ENCODE peak calls at places on chromosomes 13 and 19, in five cellular contexts. One of them, this sample, is unnamed.
A peak's percentile ranks its signal among the peaks of the same experiment; 100 is the strongest.

GRCh38 chr13:36146513-36147276 is 15.5 kb upstream of the DCLK1 start:
- DNase-seq in endodermal cell: no peak
- DNase-seq in right atrium auricular region: no peak
- DNase-seq in heart right ventricle: no peak
- DNase-seq in AG04450: no peak
- DNase-seq in this sample: no peak

GRCh38 chr13:31380728-31381127 is 181.0 kb downstream of the B3GLCT start:
- DNase-seq in right atrium auricular region: no peak
- DNase-seq in heart right ventricle: no peak
- DNase-seq in endodermal cell: no peak
- DNase-seq in AG04450: no peak
- DNase-seq in this sample: no peak

GRCh38 chr13:39602614-39603366 is at the start of gene LHFPL6:
- DNase-seq in right atrium auricular region: peak; percentile 83
- DNase-seq in heart right ventricle: peak; percentile 90
- DNase-seq in endodermal cell: peak; percentile 91
- DNase-seq in AG04450: peak; percentile 41
- DNase-seq in this sample: peak; percentile 59

GRCh38 chr19:7554990-7555864 is 19.7 kb downstream of the PNPLA6 start:
- DNase-seq in AG04450: no peak
- DNase-seq in right atrium auricular region: no peak
- DNase-seq in endodermal cell: peak; percentile 97
- DNase-seq in heart right ventricle: no peak
- DNase-seq in this sample: no peak

GRCh38 chr19:8611890-8612806 is 1.6 kb upstream of the ADAMTS10 start:
- DNase-seq in right atrium auricular region: peak; percentile 92
- DNase-seq in AG04450: no peak
- DNase-seq in endodermal cell: peak; percentile 88
- DNase-seq in heart right ventricle: peak; percentile 78
- DNase-seq in this sample: no peak

GRCh38 chr13:85314686-85315085 is 484.5 kb downstream of the SLITRK6 start:
- DNase-seq in right atrium auricular region: no peak
- DNase-seq in endodermal cell: no peak
- DNase-seq in heart right ventricle: no peak
- DNase-seq in AG04450: no peak
- DNase-seq in this sample: no peak

GRCh38 chr13:61202042-61202441 is 213.6 kb downstream of the PCDH20 start:
- DNase-seq in AG04450: no peak
- DNase-seq in right atrium auricular region: no peak
- DNase-seq in heart right ventricle: no peak
- DNase-seq in endodermal cell: peak; percentile 77
- DNase-seq in this sample: no peak

GRCh38 chr19:4415352-4415751 is 12.9 kb downstream of the CHAF1A start:
- DNase-seq in right atrium auricular region: no peak
- DNase-seq in AG04450: no peak
- DNase-seq in endodermal cell: peak; percentile 72
- DNase-seq in heart right ventricle: no peak
- DNase-seq in this sample: no peak

GRCh38 chr13:71879945-71880344 is 12.9 kb upstream of the DACH1 start:
- DNase-seq in right atrium auricular region: no peak
- DNase-seq in AG04450: no peak
- DNase-seq in heart right ventricle: no peak
- DNase-seq in endodermal cell: no peak
- DNase-seq in this sample: no peak

GRCh38 chr19:5268801-5269200 is 71.8 kb downstream of the PTPRS start:
- DNase-seq in AG04450: no peak
- DNase-seq in heart right ventricle: no peak
- DNase-seq in endodermal cell: no peak
- DNase-seq in right atrium auricular region: no peak
- DNase-seq in this sample: no peak

GRCh38 chr13:40632915-40633314 is 33.5 kb downstream of the FOXO1 start:
- DNase-seq in AG04450: no peak
- DNase-seq in right atrium auricular region: no peak
- DNase-seq in endodermal cell: no peak
- DNase-seq in heart right ventricle: no peak
- DNase-seq in this sample: no peak

GRCh38 chr13:88896466-88896865 is 1225.3 kb downstream of the SLITRK5 start:
- DNase-seq in endodermal cell: no peak
- DNase-seq in heart right ventricle: no peak
- DNase-seq in AG04450: no peak
- DNase-seq in right atrium auricular region: no peak
- DNase-seq in this sample: no peak

GRCh38 chr19:35213678-35214632 is 14.6 kb downstream of the FAM187B start:
- DNase-seq in heart right ventricle: no peak
- DNase-seq in right atrium auricular region: peak; percentile 84
- DNase-seq in endodermal cell: peak; percentile 11
- DNase-seq in AG04450: no peak
- DNase-seq in this sample: peak; percentile 95

GRCh38 chr19:12782174-12782423 is 6.7 kb upstream of the HOOK2 start:
- DNase-seq in heart right ventricle: no peak
- DNase-seq in right atrium auricular region: no peak
- DNase-seq in endodermal cell: peak; percentile 52
- DNase-seq in AG04450: no peak
- DNase-seq in this sample: no peak

GRCh38 chr19:12783226-12783848 is 7.9 kb upstream of the JUNB start:
- DNase-seq in AG04450: no peak
- DNase-seq in endodermal cell: peak; percentile 58
- DNase-seq in heart right ventricle: peak; percentile 20
- DNase-seq in right atrium auricular region: no peak
- DNase-seq in this sample: no peak

GRCh38 chr19:12784394-12784870 is 6.9 kb upstream of the JUNB start:
- DNase-seq in AG04450: no peak
- DNase-seq in heart right ventricle: no peak
- DNase-seq in right atrium auricular region: no peak
- DNase-seq in endodermal cell: no peak
- DNase-seq in this sample: no peak

GRCh38 chr19:12783849-12784393 is 7.4 kb upstream of the JUNB start:
- DNase-seq in endodermal cell: peak; percentile 54
- DNase-seq in AG04450: no peak
- DNase-seq in right atrium auricular region: peak; percentile 79
- DNase-seq in heart right ventricle: peak; percentile 63
- DNase-seq in this sample: peak; percentile 67

DNA sequence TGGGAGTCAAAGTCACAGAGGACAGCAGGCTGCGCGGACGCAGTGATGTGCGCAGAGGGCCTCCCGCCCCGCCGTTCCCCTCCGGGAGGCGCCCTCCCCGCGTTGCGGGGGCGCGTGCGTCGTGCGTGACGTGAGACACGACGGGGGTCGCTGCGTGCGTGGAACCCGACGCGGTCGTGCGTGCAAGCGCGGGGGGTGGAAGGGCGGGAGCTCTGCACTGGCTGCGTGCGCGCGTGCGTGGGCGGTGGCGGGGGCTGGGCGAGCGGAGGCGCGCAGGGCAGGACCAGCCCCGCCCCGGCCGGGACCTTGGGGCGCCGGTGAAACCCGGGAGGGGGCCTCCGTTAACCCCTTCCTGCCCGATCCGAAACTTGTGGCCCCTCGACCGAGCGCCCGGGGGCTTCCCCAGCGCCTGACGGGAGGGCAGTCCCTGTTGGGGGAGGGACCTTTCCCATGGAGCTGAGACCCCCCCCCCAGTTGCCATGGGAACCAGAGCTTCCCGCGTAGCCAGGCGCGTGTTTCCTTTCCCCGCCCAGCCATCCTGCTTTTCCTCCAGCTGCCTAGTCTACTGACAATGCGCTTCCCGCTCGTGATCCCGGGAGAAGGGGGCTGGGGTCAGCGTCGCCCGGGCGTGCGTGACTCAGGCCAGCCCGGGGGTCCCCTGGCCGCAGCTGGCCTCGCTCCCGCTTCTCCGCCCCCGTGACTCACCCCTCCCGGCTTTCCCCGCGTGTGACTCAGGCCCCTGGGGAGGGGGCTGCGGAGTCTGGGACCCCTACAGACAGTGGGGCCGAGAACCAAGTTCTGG is 7.3 kb upstream of the HOOK2 start:
- DNase-seq in heart right ventricle: peak; percentile 95
- DNase-seq in AG04450: no peak
- DNase-seq in endodermal cell: peak; percentile 78
- DNase-seq in right atrium auricular region: peak; percentile 91
- DNase-seq in this sample: peak; percentile 86
- TF ChIP-seq CTCF in heart right ventricle: peak; percentile 14
- TF ChIP-seq CTCF in AG04450: no peak
- TF ChIP-seq CTCF in endodermal cell: no peak
- TF ChIP-seq CTCF in right atrium auricular region: no peak
- TF ChIP-seq CTCF in this sample: no peak

GRCh38 chr13:114234645-114235421 is at the start of gene CDC16:
- DNase-seq in heart right ventricle: peak; percentile 91
- DNase-seq in AG04450: peak; percentile 72
- DNase-seq in right atrium auricular region: peak; percentile 95
- DNase-seq in endodermal cell: peak; percentile 97
- DNase-seq in this sample: peak; percentile 89
- TF ChIP-seq CTCF in heart right ventricle: peak; percentile 32
- TF ChIP-seq CTCF in AG04450: no peak
- TF ChIP-seq CTCF in right atrium auricular region: peak; percentile 43
- TF ChIP-seq CTCF in endodermal cell: peak; percentile 51
- TF ChIP-seq CTCF in this sample: peak; percentile 23

GRCh38 chr13:28530729-28531194 is 35.8 kb upstream of the FLT1 start:
- DNase-seq in right atrium auricular region: no peak
- DNase-seq in endodermal cell: no peak
- DNase-seq in AG04450: no peak
- DNase-seq in heart right ventricle: no peak
- DNase-seq in this sample: no peak
- TF ChIP-seq CTCF in right atrium auricular region: no peak
- TF ChIP-seq CTCF in endodermal cell: peak; percentile 48
- TF ChIP-seq CTCF in AG04450: peak; percentile 43
- TF ChIP-seq CTCF in heart right ventricle: no peak
- TF ChIP-seq CTCF in this sample: no peak

DNA sequence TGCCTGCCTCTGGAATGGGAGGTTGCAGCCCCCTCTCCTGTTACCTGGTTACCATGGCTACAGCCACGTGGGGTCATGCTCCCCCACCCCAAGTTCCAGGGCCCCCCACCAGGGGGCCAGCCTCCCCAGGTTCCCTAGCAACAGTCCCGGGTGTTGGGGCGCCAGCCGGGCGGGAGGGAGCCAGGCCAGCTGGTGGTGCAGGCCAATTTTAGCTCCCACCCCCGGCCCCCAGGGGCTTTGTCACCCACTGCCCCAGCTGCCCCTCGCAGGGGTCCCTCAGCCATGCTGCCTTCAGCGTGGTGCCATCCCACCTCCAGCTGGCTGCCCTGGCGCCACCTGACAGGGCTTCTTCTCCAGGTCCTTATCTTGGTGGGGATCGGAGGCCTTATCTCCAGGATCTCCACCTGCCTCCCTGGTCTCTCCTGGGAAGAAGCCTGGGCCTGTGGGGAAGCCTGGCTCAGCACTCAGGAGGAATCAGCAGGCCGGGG is 3.0 kb downstream of the MARK4 start:
- DNase-seq in AG04450: no peak
- DNase-seq in endodermal cell: peak; percentile 49
- DNase-seq in heart right ventricle: no peak
- DNase-seq in right atrium auricular region: no peak
- DNase-seq in this sample: no peak
- TF ChIP-seq CTCF in AG04450: peak; percentile 34
- TF ChIP-seq CTCF in endodermal cell: peak; percentile 63
- TF ChIP-seq CTCF in heart right ventricle: peak; percentile 3
- TF ChIP-seq CTCF in right atrium auricular region: peak; percentile 11
- TF ChIP-seq CTCF in this sample: no peak

GRCh38 chr19:48836089-48837017 is at the start of gene HSD17B14:
- DNase-seq in AG04450: no peak
- DNase-seq in right atrium auricular region: no peak
- DNase-seq in endodermal cell: peak; percentile 93
- DNase-seq in heart right ventricle: no peak
- DNase-seq in this sample: no peak
- TF ChIP-seq CTCF in AG04450: no peak
- TF ChIP-seq CTCF in right atrium auricular region: peak; percentile 43
- TF ChIP-seq CTCF in endodermal cell: peak; percentile 0
- TF ChIP-seq CTCF in heart right ventricle: no peak
- TF ChIP-seq CTCF in this sample: peak; percentile 21

GRCh38 chr13:73718248-73718647 is 416.0 kb downstream of the KLF12 start:
- DNase-seq in right atrium auricular region: no peak
- DNase-seq in heart right ventricle: no peak
- DNase-seq in AG04450: no peak
- DNase-seq in endodermal cell: no peak
- DNase-seq in this sample: no peak

GRCh38 chr13:73717632-73718031 is 416.6 kb downstream of the KLF12 start:
- DNase-seq in endodermal cell: no peak
- DNase-seq in heart right ventricle: no peak
- DNase-seq in right atrium auricular region: no peak
- DNase-seq in AG04450: no peak
- DNase-seq in this sample: no peak

GRCh38 chr13:73721571-73721970 is 412.6 kb downstream of the KLF12 start:
- DNase-seq in AG04450: no peak
- DNase-seq in heart right ventricle: no peak
- DNase-seq in right atrium auricular region: no peak
- DNase-seq in endodermal cell: no peak
- DNase-seq in this sample: no peak

GRCh38 chr13:73720216-73720840 is 413.9 kb downstream of the KLF12 start:
- DNase-seq in AG04450: no peak
- DNase-seq in endodermal cell: no peak
- DNase-seq in heart right ventricle: no peak
- DNase-seq in right atrium auricular region: no peak
- DNase-seq in this sample: no peak

GRCh38 chr13:73722120-73722519 is 412.1 kb downstream of the KLF12 start:
- DNase-seq in AG04450: peak; percentile 8
- DNase-seq in endodermal cell: no peak
- DNase-seq in right atrium auricular region: no peak
- DNase-seq in heart right ventricle: no peak
- DNase-seq in this sample: no peak
- TF ChIP-seq CTCF in AG04450: peak; percentile 58
- TF ChIP-seq CTCF in endodermal cell: peak; percentile 56
- TF ChIP-seq CTCF in right atrium auricular region: peak; percentile 23
- TF ChIP-seq CTCF in heart right ventricle: peak; percentile 21
- TF ChIP-seq CTCF in this sample: no peak

DNA sequence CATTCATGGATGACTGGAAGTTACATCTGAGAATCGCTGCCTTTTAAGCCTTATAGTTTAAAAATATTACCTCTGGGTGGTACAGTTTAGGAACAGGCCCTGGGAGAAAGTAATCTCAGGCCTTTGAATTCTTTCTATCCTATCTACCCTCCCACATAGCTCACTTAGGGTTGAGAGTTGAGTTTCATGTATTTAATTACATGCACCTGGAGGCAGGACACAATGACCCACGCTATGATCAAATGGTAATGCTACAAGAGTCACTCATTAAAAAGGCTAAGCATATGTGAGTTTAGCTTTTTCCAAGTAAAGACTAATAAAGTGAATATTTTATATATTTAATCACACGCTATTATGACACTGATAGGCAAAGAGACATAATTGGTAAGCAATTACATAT is 25.3 kb upstream of the MED4 start:
- DNase-seq in AG04450: no peak
- DNase-seq in right atrium auricular region: no peak
- DNase-seq in heart right ventricle: no peak
- DNase-seq in endodermal cell: no peak
- DNase-seq in this sample: no peak
- TF ChIP-seq CTCF in AG04450: no peak
- TF ChIP-seq CTCF in right atrium auricular region: no peak
- TF ChIP-seq CTCF in heart right ventricle: no peak
- TF ChIP-seq CTCF in endodermal cell: no peak
- TF ChIP-seq CTCF in this sample: no peak

DNA sequence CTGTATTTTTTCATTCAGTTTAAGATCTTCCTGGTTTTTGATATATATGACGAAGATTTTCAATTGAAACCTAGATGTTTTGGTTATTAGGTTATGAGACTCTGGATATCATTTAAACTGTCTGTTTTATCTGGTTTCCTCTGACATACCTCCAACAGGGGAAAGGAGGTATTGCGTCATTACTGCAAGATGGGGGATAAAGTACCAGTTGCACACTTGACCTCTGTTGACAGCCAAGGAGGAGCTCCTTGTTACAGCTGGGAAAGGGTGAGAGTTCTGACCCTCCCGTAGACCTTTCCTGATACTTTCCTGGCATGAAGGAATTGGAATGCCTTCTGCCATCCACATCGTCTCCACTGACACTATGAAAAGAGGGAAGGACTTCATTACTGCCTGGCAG is 82.0 kb upstream of the SHISA2 start:
- DNase-seq in right atrium auricular region: no peak
- DNase-seq in heart right ventricle: no peak
- DNase-seq in AG04450: no peak
- DNase-seq in endodermal cell: no peak
- DNase-seq in this sample: no peak
- TF ChIP-seq CTCF in right atrium auricular region: no peak
- TF ChIP-seq CTCF in heart right ventricle: no peak
- TF ChIP-seq CTCF in AG04450: no peak
- TF ChIP-seq CTCF in endodermal cell: peak; percentile 48
- TF ChIP-seq CTCF in this sample: no peak

This sample was measured in CD14-positive monocyte.